ENCODE peak calls at places on chromosomes 3 and 15, in four cellular contexts. One of them, this sample, is unnamed.

GRCh38 chr15:74315626-74316025 is 51.8 kb downstream of the CYP11A1 start:
- DNase-seq in NCI-H2029: no peak
- DNase-seq in EL: no peak
- DNase-seq in NCI-H1105: no peak
- DNase-seq in this sample: peak; percentile 54

GRCh38 chr3:9779721-9780450 is 10.1 kb upstream of the CAMK1 start:
- DNase-seq in NCI-H2029: no peak
- DNase-seq in EL: no peak
- DNase-seq in NCI-H1105: no peak
- DNase-seq in this sample: peak; percentile 36

GRCh38 chr15:73346735-73347312 is 21.9 kb downstream of the HCN4 start:
- DNase-seq in NCI-H2029: no peak
- DNase-seq in EL: peak; percentile 30
- DNase-seq in NCI-H1105: no peak
- DNase-seq in this sample: no peak

GRCh38 chr3:45693941-45694521 is 4.8 kb downstream of the SACM1L start:
- DNase-seq in NCI-H2029: no peak
- DNase-seq in EL: no peak
- DNase-seq in NCI-H1105: no peak
- DNase-seq in this sample: no peak

GRCh38 chr3:154972951-154973350 is 107.2 kb upstream of the MME start:
- DNase-seq in NCI-H2029: no peak
- DNase-seq in EL: peak; percentile 18
- DNase-seq in NCI-H1105: no peak
- DNase-seq in this sample: no peak

GRCh38 chr3:14289590-14290453 is 111.2 kb downstream of the LSM3 start:
- DNase-seq in NCI-H2029: no peak
- DNase-seq in EL: peak; percentile 84
- DNase-seq in NCI-H1105: no peak
- DNase-seq in this sample: no peak

GRCh38 chr3:58544546-58544945 is 7.6 kb upstream of the ACOX2 start:
- DNase-seq in NCI-H2029: no peak
- DNase-seq in EL: no peak
- DNase-seq in NCI-H1105: no peak
- DNase-seq in this sample: no peak

GRCh38 chr15:32952901-32953889 is 235.4 kb downstream of the GREM1 start:
- DNase-seq in NCI-H2029: no peak
- DNase-seq in EL: no peak
- DNase-seq in NCI-H1105: no peak
- DNase-seq in this sample: no peak

GRCh38 chr3:119628390-119628789 is 30.7 kb downstream of the PLA1A start:
- DNase-seq in NCI-H2029: no peak
- DNase-seq in EL: no peak
- DNase-seq in NCI-H1105: no peak
- DNase-seq in this sample: no peak

GRCh38 chr15:83322061-83322460 is 37.6 kb upstream of the BNC1 start:
- DNase-seq in NCI-H2029: no peak
- DNase-seq in EL: peak; percentile 61
- DNase-seq in NCI-H1105: no peak
- DNase-seq in this sample: no peak

GRCh38 chr15:80785335-80785734 is 6.2 kb downstream of the CEMIP start:
- DNase-seq in NCI-H2029: no peak
- DNase-seq in EL: no peak
- DNase-seq in NCI-H1105: no peak
- DNase-seq in this sample: no peak

GRCh38 chr3:12681586-12682371 is 17.9 kb upstream of the RAF1 start:
- DNase-seq in NCI-H2029: no peak
- DNase-seq in EL: peak; percentile 70
- DNase-seq in NCI-H1105: no peak
- DNase-seq in this sample: no peak

GRCh38 chr3:57544181-57545125 is at the start of gene DNAH12:
- DNase-seq in NCI-H2029: peak; percentile 68
- DNase-seq in EL: peak; percentile 33
- DNase-seq in NCI-H1105: peak; percentile 78
- DNase-seq in this sample: no peak

GRCh38 chr3:37689645-37690356 is 171.9 kb upstream of the CTDSPL start:
- DNase-seq in NCI-H2029: peak; percentile 67
- DNase-seq in EL: no peak
- DNase-seq in NCI-H1105: no peak
- DNase-seq in this sample: no peak

GRCh38 chr3:5006755-5007202 is 27.5 kb downstream of the BHLHE40 start:
- DNase-seq in NCI-H2029: no peak
- DNase-seq in EL: no peak
- DNase-seq in NCI-H1105: no peak
- DNase-seq in this sample: peak; percentile 82

GRCh38 chr15:78322243-78322642 is 17.9 kb upstream of the CRABP1 start:
- DNase-seq in NCI-H2029: no peak
- DNase-seq in EL: peak; percentile 77
- DNase-seq in NCI-H1105: no peak
- DNase-seq in this sample: no peak

GRCh38 chr3:27720899-27721716 is 1.0 kb downstream of the EOMES start:
- DNase-seq in NCI-H2029: no peak
- DNase-seq in EL: no peak
- DNase-seq in NCI-H1105: peak; percentile 26
- DNase-seq in this sample: no peak